ENCODE peak calls at places on chromosomes 12 and 14, in five cellular contexts. D, F, E, N and Y are unnamed samples.

GRCh38 chr12:105477873-105478272 is 147.4 kb downstream of the C12orf75 start:
- DNase-seq in D (no peak), F (no peak), E (no peak), N (no peak), Y (no peak)

GRCh38 chr12:59929091-59929490 is 333.3 kb downstream of the SLC16A7 start:
- DNase-seq in D (no peak), F (no peak), E (no peak), N (no peak), Y (no peak)

GRCh38 chr14:58282925-58283593 is 15.3 kb upstream of the ARID4A start:
- DNase-seq in D (no peak), F (no peak), E (no peak), N (no peak), Y (no peak)

GRCh38 chr12:6536894-6537579 is 2.7 kb downstream of the GAPDH start:
- DNase-seq in D (no peak), F (no peak), E (no peak), N (peak), Y (no peak)

GRCh38 chr14:100640481-100641273 is 53.5 kb upstream of the BEGAIN start:
- DNase-seq in D (no peak), F (no peak), E (no peak), N (peak), Y (no peak)

GRCh38 chr12:13425766-13426165 is 229.2 kb downstream of the EMP1 start:
- DNase-seq in D (no peak), F (no peak), E (no peak), N (no peak), Y (no peak)

GRCh38 chr12:28051516-28052456 is 79.3 kb upstream of the PTHLH start:
- DNase-seq in D (peak), F (no peak), E (no peak), N (no peak), Y (no peak)

GRCh38 chr14:94470311-94470710 is 5.7 kb downstream of the SERPINA9 start:
- DNase-seq in D (no peak), F (no peak), E (no peak), N (no peak), Y (no peak)

GRCh38 chr12:87311206-87311605 is 718.0 kb downstream of the C12orf50 start:
- DNase-seq in D (no peak), F (no peak), E (no peak), N (no peak), Y (no peak)

GRCh38 chr12:32789911-32790310 is 34.2 kb upstream of the YARS2 start:
- DNase-seq in D (no peak), F (no peak), E (no peak), N (no peak), Y (no peak)

GRCh38 chr14:59274991-59275391 is 86.5 kb downstream of the DAAM1 start:
- DNase-seq in D (peak), F (no peak), E (no peak), N (no peak), Y (no peak)

GRCh38 chr12:110316861-110317260 is 35.8 kb downstream of the ATP2A2 start:
- DNase-seq in D (no peak), F (no peak), E (no peak), N (no peak), Y (peak)

GRCh38 chr12:2510066-2510465 is 284.7 kb upstream of the FKBP4 start:
- DNase-seq in D (no peak), F (no peak), E (no peak), N (no peak), Y (no peak)

GRCh38 chr12:90653051-90653450 is 301.9 kb downstream of the CCER1 start:
- DNase-seq in D (no peak), F (no peak), E (no peak), N (no peak), Y (no peak)

GRCh38 chr14:22977684-22978486 is 4.5 kb downstream of the AJUBA start:
- DNase-seq in D (peak), F (no peak), E (peak), N (no peak), Y (no peak)

GRCh38 chr12:79433465-79434072 is 257.2 kb downstream of the PAWR start:
- DNase-seq in D (no peak), F (no peak), E (no peak), N (no peak), Y (no peak)

GRCh38 chr14:93901813-93902212 is 25.3 kb upstream of the FAM181A start:
- DNase-seq in D (no peak), F (no peak), E (no peak), N (no peak), Y (no peak)

GRCh38 chr12:16130359-16130758 is 147.1 kb downstream of the SLC15A5 start:
- DNase-seq in D (no peak), F (no peak), E (no peak), N (no peak), Y (no peak)

GRCh38 chr14:74763803-74764531 is 851 bp downstream of the YLPM1 start:
- DNase-seq in D (peak), F (peak), E (no peak), N (peak), Y (peak)

GRCh38 chr12:127588224-127588623 is 678.7 kb upstream of the TMEM132C start:
- DNase-seq in D (no peak), F (no peak), E (no peak), N (no peak), Y (no peak)

GRCh38 chr12:89551747-89552146 is 25.9 kb upstream of the POC1B start:
- DNase-seq in D (no peak), F (no peak), E (no peak), N (no peak), Y (no peak)

GRCh38 chr12:4807116-4807783 is 87.0 kb downstream of the GALNT8 start:
- DNase-seq in D (no peak), F (no peak), E (no peak), N (no peak), Y (no peak)

GRCh38 chr12:62194616-62195015 is 65.6 kb upstream of the USP15 start:
- DNase-seq in D (no peak), F (no peak), E (no peak), N (no peak), Y (no peak)

GRCh38 chr12:89662623-89663022 is 46.0 kb downstream of the ATP2B1 start:
- DNase-seq in D (no peak), F (no peak), E (no peak), N (no peak), Y (no peak)

GRCh38 chr12:45324391-45324790 is 108.5 kb downstream of the ANO6 start:
- DNase-seq in D (no peak), F (no peak), E (no peak), N (no peak), Y (no peak)

GRCh38 chr14:52348279-52348678 is 34.2 kb downstream of the PTGER2 start:
- DNase-seq in D (no peak), F (no peak), E (no peak), N (no peak), Y (no peak)

GRCh38 chr14:102363182-102363952 is 626 bp downstream of the TECPR2 start:
- DNase-seq in D (no peak), F (peak), E (no peak), N (peak), Y (no peak)

GRCh38 chr14:56341766-56342418 is 223.7 kb downstream of the PELI2 start:
- DNase-seq in D (peak), F (no peak), E (no peak), N (no peak), Y (no peak)

GRCh38 chr14:92898732-92899131 is 24.2 kb upstream of the CHGA start:
- DNase-seq in D (no peak), F (no peak), E (no peak), N (no peak), Y (no peak)

GRCh38 chr14:55717621-55718020 is 137.6 kb downstream of the KTN1 start:
- DNase-seq in D (peak), F (no peak), E (no peak), N (no peak), Y (no peak)

GRCh38 chr12:100908501-100908900 is 113.9 kb downstream of the ANO4 start:
- DNase-seq in D (no peak), F (no peak), E (no peak), N (no peak), Y (no peak)

GRCh38 chr12:132069336-132069985 is 74.7 kb downstream of the DDX51 start:
- DNase-seq in D (no peak), F (no peak), E (no peak), N (no peak), Y (no peak)